ENCODE peak calls at places on chromosome 9, in four cellular contexts. One of them, this sample, is unnamed.

GRCh38 chr9:87194471-87194870 is 247.2 kb upstream of the GAS1 start:
- DNase-seq in gastrocnemius medialis: no peak
- DNase-seq in Panc1: no peak
- DNase-seq in thyroid gland: no peak
- DNase-seq in this sample: no peak

GRCh38 chr9:37283730-37284235 is 138.7 kb upstream of the GRHPR start:
- DNase-seq in Panc1: peak; percentile 36
- DNase-seq in thyroid gland: no peak
- DNase-seq in gastrocnemius medialis: no peak
- DNase-seq in this sample: no peak

GRCh38 chr9:69513291-69513690 is 158.9 kb downstream of the APBA1 start:
- DNase-seq in Panc1: no peak
- DNase-seq in gastrocnemius medialis: no peak
- DNase-seq in thyroid gland: peak; percentile 23
- DNase-seq in this sample: no peak

GRCh38 chr9:116154334-116154975 is 864 bp downstream of the PAPPA start:
- DNase-seq in thyroid gland: no peak
- DNase-seq in Panc1: no peak
- DNase-seq in gastrocnemius medialis: no peak
- DNase-seq in this sample: no peak

GRCh38 chr9:33467526-33467925 is 6.2 kb downstream of the NOL6 start:
- DNase-seq in Panc1: no peak
- DNase-seq in thyroid gland: no peak
- DNase-seq in gastrocnemius medialis: no peak
- DNase-seq in this sample: no peak

GRCh38 chr9:98726735-98727134 is 18.0 kb upstream of the GABBR2 start:
- DNase-seq in thyroid gland: no peak
- DNase-seq in Panc1: no peak
- DNase-seq in gastrocnemius medialis: peak; percentile 21
- DNase-seq in this sample: no peak

GRCh38 chr9:1276474-1276873 is 226.3 kb downstream of the DMRT2 start:
- DNase-seq in gastrocnemius medialis: no peak
- DNase-seq in Panc1: no peak
- DNase-seq in thyroid gland: no peak
- DNase-seq in this sample: no peak

GRCh38 chr9:88053888-88054501 is 79.7 kb upstream of the CDK20 start:
- DNase-seq in thyroid gland: no peak
- DNase-seq in Panc1: no peak
- DNase-seq in gastrocnemius medialis: no peak
- DNase-seq in this sample: no peak

GRCh38 chr9:132780230-132781007 is 97.7 kb downstream of the AK8 start:
- DNase-seq in Panc1: no peak
- DNase-seq in thyroid gland: no peak
- DNase-seq in gastrocnemius medialis: no peak
- DNase-seq in this sample: no peak

GRCh38 chr9:87112656-87113055 is 165.3 kb upstream of the GAS1 start:
- DNase-seq in gastrocnemius medialis: no peak
- DNase-seq in Panc1: no peak
- DNase-seq in thyroid gland: no peak
- DNase-seq in this sample: no peak

GRCh38 chr9:617441-618085 is 223.9 kb upstream of the DMRT1 start:
- DNase-seq in thyroid gland: peak; percentile 21
- DNase-seq in Panc1: no peak
- DNase-seq in gastrocnemius medialis: no peak
- DNase-seq in this sample: no peak

GRCh38 chr9:37471942-37472679 is 6.9 kb upstream of the ZBTB5 start:
- DNase-seq in gastrocnemius medialis: no peak
- DNase-seq in Panc1: peak; percentile 97
- DNase-seq in thyroid gland: peak; percentile 66
- DNase-seq in this sample: peak; percentile 95

GRCh38 chr9:127204771-127205470 is 59.7 kb upstream of the GARNL3 start:
- DNase-seq in thyroid gland: no peak
- DNase-seq in gastrocnemius medialis: peak; percentile 92
- DNase-seq in Panc1: no peak
- DNase-seq in this sample: no peak

GRCh38 chr9:121280715-121281613 is 13.0 kb downstream of the GSN start:
- DNase-seq in thyroid gland: no peak
- DNase-seq in gastrocnemius medialis: no peak
- DNase-seq in Panc1: no peak
- DNase-seq in this sample: no peak

DNA sequence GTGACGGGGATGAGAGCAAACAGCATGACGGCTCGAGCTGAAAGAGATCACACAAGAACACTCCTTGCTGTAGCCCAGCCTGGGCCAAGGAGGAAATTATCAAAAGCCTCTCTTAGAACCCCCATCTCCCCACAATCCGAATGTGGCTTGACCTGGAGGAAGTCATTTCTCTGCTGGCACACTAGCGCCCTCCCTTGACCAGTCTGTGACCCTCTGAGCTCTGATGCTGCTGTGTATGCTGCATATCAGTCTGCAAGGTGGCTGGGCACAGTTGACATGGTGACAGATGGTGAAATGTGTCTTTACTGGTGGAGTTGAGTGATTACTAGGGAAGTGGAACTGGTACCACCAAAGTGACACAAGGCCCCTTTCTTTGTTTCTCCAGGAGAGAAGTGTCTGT is 3.3 kb downstream of the SLC46A2 start:
- DNase-seq in gastrocnemius medialis: no peak
- DNase-seq in Panc1: no peak
- DNase-seq in thyroid gland: no peak
- DNase-seq in this sample: no peak
- TF ChIP-seq CTCF in gastrocnemius medialis: no peak
- TF ChIP-seq CTCF in Panc1: peak; percentile 39
- TF ChIP-seq CTCF in thyroid gland: no peak
- TF ChIP-seq CTCF in this sample: peak; percentile 57

GRCh38 chr9:79213417-79214125 is 358.2 kb upstream of the TLE4 start:
- DNase-seq in gastrocnemius medialis: no peak
- DNase-seq in Panc1: no peak
- DNase-seq in thyroid gland: no peak
- DNase-seq in this sample: no peak

GRCh38 chr9:79220246-79220645 is 351.5 kb upstream of the TLE4 start:
- DNase-seq in gastrocnemius medialis: no peak
- DNase-seq in thyroid gland: no peak
- DNase-seq in Panc1: no peak
- DNase-seq in this sample: no peak

GRCh38 chr9:79220666-79221065 is 351.1 kb upstream of the TLE4 start:
- DNase-seq in Panc1: no peak
- DNase-seq in thyroid gland: no peak
- DNase-seq in gastrocnemius medialis: no peak
- DNase-seq in this sample: no peak

GRCh38 chr9:79210541-79211243 is 361.1 kb upstream of the TLE4 start:
- DNase-seq in thyroid gland: no peak
- DNase-seq in gastrocnemius medialis: no peak
- DNase-seq in Panc1: no peak
- DNase-seq in this sample: no peak

GRCh38 chr9:79215819-79216218 is 355.9 kb upstream of the TLE4 start:
- DNase-seq in Panc1: no peak
- DNase-seq in thyroid gland: no peak
- DNase-seq in gastrocnemius medialis: no peak
- DNase-seq in this sample: no peak
- TF ChIP-seq CTCF in Panc1: no peak
- TF ChIP-seq CTCF in thyroid gland: no peak
- TF ChIP-seq CTCF in gastrocnemius medialis: no peak
- TF ChIP-seq CTCF in this sample: no peak

DNA sequence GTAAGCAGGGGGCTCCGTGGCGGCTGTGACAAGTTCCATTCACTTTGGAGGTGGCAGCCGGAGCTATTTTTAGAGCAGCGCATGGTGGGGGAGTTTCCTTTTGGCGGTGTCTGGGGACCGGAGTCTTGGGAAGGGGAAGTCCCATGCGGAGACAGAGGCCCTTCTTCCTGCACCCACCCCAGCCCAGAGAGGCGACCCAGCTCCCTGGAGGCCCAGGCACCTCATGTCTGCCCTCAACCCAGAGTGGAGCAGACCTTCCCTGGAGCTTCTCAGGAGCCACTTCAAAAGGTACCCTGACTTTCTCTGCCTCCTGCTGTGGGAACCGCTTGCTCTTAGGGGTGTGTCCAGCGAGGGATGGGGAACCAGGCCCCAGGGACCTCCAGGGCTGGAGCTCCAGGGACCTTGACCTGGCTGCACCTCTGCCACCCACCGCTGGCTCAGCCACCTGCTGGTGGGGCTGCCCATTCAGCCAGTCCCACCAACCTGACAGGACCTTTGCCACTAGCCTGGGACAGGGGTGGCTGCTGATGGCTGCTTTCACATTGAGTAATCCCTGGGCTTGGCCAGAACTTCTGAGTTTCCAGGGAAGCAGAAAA is 34.1 kb downstream of the NEK6 start:
- DNase-seq in thyroid gland: no peak
- DNase-seq in Panc1: no peak
- DNase-seq in gastrocnemius medialis: no peak
- DNase-seq in this sample: no peak
- TF ChIP-seq CTCF in thyroid gland: no peak
- TF ChIP-seq CTCF in Panc1: no peak
- TF ChIP-seq CTCF in gastrocnemius medialis: no peak
- TF ChIP-seq CTCF in this sample: no peak

DNA sequence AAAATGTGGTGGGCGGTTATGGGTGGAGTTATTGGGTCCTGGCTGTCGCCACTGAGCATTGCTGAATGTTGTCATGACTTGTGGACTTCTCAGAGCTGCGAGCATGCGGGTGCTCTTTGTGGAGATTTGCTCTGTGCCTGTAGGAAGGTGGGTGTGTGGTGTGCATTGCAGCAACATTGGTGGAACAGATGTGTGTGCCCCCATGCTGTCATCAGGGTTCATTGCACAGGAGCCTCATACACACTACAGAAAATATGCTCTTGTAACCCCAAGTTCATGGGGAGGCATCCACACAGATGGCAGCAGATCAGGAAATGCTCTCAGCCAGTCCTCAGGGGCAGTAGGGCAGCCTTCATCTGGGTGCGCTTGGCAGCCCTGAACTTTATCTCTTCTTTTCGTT is 55.9 kb upstream of the PHF2 start:
- DNase-seq in thyroid gland: no peak
- DNase-seq in gastrocnemius medialis: no peak
- DNase-seq in Panc1: no peak
- DNase-seq in this sample: no peak
- TF ChIP-seq CTCF in thyroid gland: no peak
- TF ChIP-seq CTCF in gastrocnemius medialis: no peak
- TF ChIP-seq CTCF in Panc1: no peak
- TF ChIP-seq CTCF in this sample: no peak

GRCh38 chr9:27168951-27169350 is 59.9 kb downstream of the TEK start:
- DNase-seq in Panc1: no peak
- DNase-seq in gastrocnemius medialis: no peak
- DNase-seq in thyroid gland: no peak
- DNase-seq in this sample: no peak

GRCh38 chr9:27168496-27168895 is 59.5 kb downstream of the TEK start:
- DNase-seq in gastrocnemius medialis: no peak
- DNase-seq in thyroid gland: no peak
- DNase-seq in Panc1: no peak
- DNase-seq in this sample: no peak

GRCh38 chr9:27165067-27165466 is 56.0 kb downstream of the TEK start:
- DNase-seq in thyroid gland: no peak
- DNase-seq in Panc1: no peak
- DNase-seq in gastrocnemius medialis: no peak
- DNase-seq in this sample: no peak

GRCh38 chr9:27162045-27162444 is 53.0 kb downstream of the TEK start:
- DNase-seq in gastrocnemius medialis: no peak
- DNase-seq in Panc1: no peak
- DNase-seq in thyroid gland: no peak
- DNase-seq in this sample: no peak

GRCh38 chr9:27165670-27166069 is 56.6 kb downstream of the TEK start:
- DNase-seq in thyroid gland: no peak
- DNase-seq in gastrocnemius medialis: no peak
- DNase-seq in Panc1: no peak
- DNase-seq in this sample: no peak
- TF ChIP-seq CTCF in thyroid gland: no peak
- TF ChIP-seq CTCF in gastrocnemius medialis: no peak
- TF ChIP-seq CTCF in Panc1: no peak
- TF ChIP-seq CTCF in this sample: peak; percentile 55

GRCh38 chr9:111597852-111598729 is 1.4 kb downstream of the PTGR1 start:
- DNase-seq in gastrocnemius medialis: peak; percentile 54
- DNase-seq in Panc1: no peak
- DNase-seq in thyroid gland: peak; percentile 85
- DNase-seq in this sample: peak; percentile 63
- TF ChIP-seq CTCF in gastrocnemius medialis: peak; percentile 10
- TF ChIP-seq CTCF in Panc1: peak; percentile 89
- TF ChIP-seq CTCF in thyroid gland: peak; percentile 65
- TF ChIP-seq CTCF in this sample: peak; percentile 69

GRCh38 chr9:129832957-129833356 is 2.1 kb downstream of the C9orf78 start:
- DNase-seq in thyroid gland: no peak
- DNase-seq in gastrocnemius medialis: no peak
- DNase-seq in Panc1: no peak
- DNase-seq in this sample: no peak

GRCh38 chr9:129834489-129835127 is 467 bp downstream of the C9orf78 start:
- DNase-seq in thyroid gland: no peak
- DNase-seq in Panc1: no peak
- DNase-seq in gastrocnemius medialis: no peak
- DNase-seq in this sample: no peak

GRCh38 chr9:129835860-129836223 is 584 bp downstream of the USP20 start:
- DNase-seq in thyroid gland: no peak
- DNase-seq in gastrocnemius medialis: no peak
- DNase-seq in Panc1: no peak
- DNase-seq in this sample: no peak

GRCh38 chr9:129836342-129837007 is 1.2 kb downstream of the USP20 start:
- DNase-seq in Panc1: no peak
- DNase-seq in gastrocnemius medialis: no peak
- DNase-seq in thyroid gland: no peak
- DNase-seq in this sample: no peak

DNA sequence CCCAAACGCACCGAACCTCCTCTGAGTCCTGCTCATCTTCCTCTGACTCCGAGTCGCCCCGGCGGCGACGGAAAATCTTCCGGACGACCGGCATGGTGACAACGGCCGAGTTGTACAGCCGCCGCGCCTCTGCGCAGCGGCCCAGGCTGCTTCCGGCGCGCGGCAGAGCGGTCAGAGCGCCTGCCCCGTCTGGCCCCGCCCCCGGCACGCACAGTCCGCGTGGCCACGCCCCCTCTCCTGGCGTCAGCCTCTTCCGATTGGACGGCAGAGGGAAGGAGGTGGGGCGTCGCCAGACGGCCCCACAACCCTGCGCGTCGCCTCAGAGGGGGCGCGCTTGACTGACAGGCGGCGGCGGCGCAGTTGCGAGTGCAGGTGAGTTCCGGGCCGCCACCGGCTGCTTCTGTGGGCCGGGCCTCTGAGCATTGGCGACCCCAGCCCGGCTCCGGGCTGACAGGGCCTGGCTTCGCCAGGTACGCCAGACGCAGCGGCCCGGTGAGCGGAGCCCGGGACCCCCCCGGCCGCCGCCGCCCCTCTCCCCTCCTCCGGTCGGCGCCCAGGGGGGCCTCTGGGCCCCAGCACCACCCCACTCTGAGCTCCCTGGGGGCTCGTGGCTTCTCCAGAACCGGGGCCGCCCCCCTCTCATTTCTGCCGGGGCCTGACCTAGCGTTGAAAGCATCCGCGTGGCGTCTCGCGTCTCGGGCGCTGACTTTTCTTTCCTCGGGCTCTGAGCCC is at the start of the genes C9orf78 and USP20:
- DNase-seq in gastrocnemius medialis: peak; percentile 94
- DNase-seq in thyroid gland: peak; percentile 97
- DNase-seq in Panc1: peak; percentile 61
- DNase-seq in this sample: peak; percentile 88
- TF ChIP-seq CTCF in gastrocnemius medialis: no peak
- TF ChIP-seq CTCF in thyroid gland: no peak
- TF ChIP-seq CTCF in Panc1: no peak
- TF ChIP-seq CTCF in this sample: no peak